ENCODE peak calls at places on chromosomes 6 and 20, in four cellular contexts. S, J, G and I are unnamed samples.

GRCh38 chr6:137452331-137452894 is 41.8 kb downstream of the OLIG3 start:
- DNase-seq in S (no peak), J (no peak), G (no peak), I (no peak)

GRCh38 chr6:92545861-92546260 is 873.5 kb downstream of the EPHA7 start:
- DNase-seq in S (no peak), J (no peak), G (no peak), I (no peak)

GRCh38 chr6:33700391-33701050 is 11.0 kb downstream of the UQCC2 start:
- DNase-seq in S (peak; percentile 68), J (peak; percentile 59), G (no peak), I (peak; percentile 62)

GRCh38 chr6:76810286-76810685 is 653.0 kb downstream of the HTR1B start:
- DNase-seq in S (no peak), J (no peak), G (no peak), I (no peak)

GRCh38 chr6:15268130-15268908 is 22.4 kb downstream of the JARID2 start:
- DNase-seq in S (peak; percentile 35), J (no peak), G (no peak), I (no peak)

GRCh38 chr6:49736017-49736508 is 8.1 kb downstream of the CRISP3 start:
- DNase-seq in S (no peak), J (no peak), G (no peak), I (no peak)

GRCh38 chr20:38167851-38168760 is 3.0 kb upstream of the TGM2 start:
- DNase-seq in S (peak; percentile 72), J (no peak), G (no peak), I (no peak)

GRCh38 chr6:110337481-110337880 is 20.7 kb downstream of the METTL24 start:
- DNase-seq in S (peak; percentile 33), J (no peak), G (no peak), I (no peak)

GRCh38 chr20:54623923-54624569 is 148.7 kb downstream of the DOK5 start:
- DNase-seq in S (no peak), J (no peak), G (no peak), I (no peak)

GRCh38 chr6:2531426-2532208 is 219.1 kb downstream of the MYLK4 start:
- DNase-seq in S (peak; percentile 83), J (no peak), G (no peak), I (no peak)

GRCh38 chr6:135505222-135505621 is 7.7 kb upstream of the AHI1 start:
- DNase-seq in S (no peak), J (no peak), G (no peak), I (no peak)

GRCh38 chr6:138555294-138555988 is 56.1 kb upstream of the NHSL1 start:
- DNase-seq in S (no peak), J (no peak), G (no peak), I (no peak)

GRCh38 chr20:53926428-53927028 is 143.9 kb downstream of the BCAS1 start:
- DNase-seq in S (peak; percentile 77), J (no peak), G (no peak), I (peak; percentile 22)

GRCh38 chr6:28885149-28885738 is 38.5 kb downstream of the TRIM27 start:
- DNase-seq in S (no peak), J (no peak), G (no peak), I (no peak)

GRCh38 chr6:151058021-151058733 is 181.6 kb upstream of the AKAP12 start:
- DNase-seq in S (no peak), J (no peak), G (no peak), I (no peak)

GRCh38 chr6:101711518-101711917 is 318.0 kb downstream of the GRIK2 start:
- DNase-seq in S (no peak), J (no peak), G (no peak), I (no peak)

GRCh38 chr20:22350624-22351023 is 233.7 kb downstream of the FOXA2 start:
- DNase-seq in S (no peak), J (no peak), G (no peak), I (no peak)

GRCh38 chr6:70312165-70312564 is 9.3 kb upstream of the COL9A1 start:
- DNase-seq in S (peak; percentile 27), J (no peak), G (no peak), I (no peak)

GRCh38 chr20:32037929-32038328 is 14.1 kb upstream of the HCK start:
- DNase-seq in S (peak; percentile 38), J (no peak), G (no peak), I (no peak)

GRCh38 chr20:42024653-42025052 is 406.5 kb upstream of the CHD6 start:
- DNase-seq in S (no peak), J (no peak), G (no peak), I (no peak)

GRCh38 chr20:54167909-54168872 is 5.6 kb downstream of the CYP24A1 start:
- DNase-seq in S (no peak), J (no peak), G (peak; percentile 19), I (no peak)

GRCh38 chr6:147204843-147205311 is 660 bp downstream of the STXBP5 start:
- DNase-seq in S (peak; percentile 2), J (no peak), G (no peak), I (no peak)

GRCh38 chr6:155050311-155050710 is 55.2 kb downstream of the TIAM2 start:
- DNase-seq in S (no peak), J (peak; percentile 27), G (no peak), I (peak; percentile 24)

GRCh38 chr6:166567107-166567506 is 19.4 kb downstream of the RAMACL start:
- DNase-seq in S (peak; percentile 89), J (no peak), G (no peak), I (no peak)

GRCh38 chr6:138970159-138970558 is 17.9 kb downstream of the REPS1 start:
- DNase-seq in S (no peak), J (no peak), G (no peak), I (no peak)

GRCh38 chr20:21125072-21125848 is 622 bp upstream of the KIZ start:
- DNase-seq in S (peak; percentile 65), J (no peak), G (peak; percentile 38), I (no peak)

GRCh38 chr6:47147836-47148344 is 105.8 kb upstream of the ADGRF1 start:
- DNase-seq in S (no peak), J (no peak), G (no peak), I (no peak)

GRCh38 chr6:101516553-101516952 is 123.0 kb downstream of the GRIK2 start:
- DNase-seq in S (no peak), J (no peak), G (no peak), I (no peak)

GRCh38 chr20:37786043-37786442 is 92.2 kb downstream of the CTNNBL1 start:
- DNase-seq in S (no peak), J (no peak), G (no peak), I (no peak)

GRCh38 chr6:101294051-101294638 is 99.4 kb upstream of the GRIK2 start:
- DNase-seq in S (no peak), J (no peak), G (no peak), I (no peak)

GRCh38 chr6:39009476-39009875 is 39.1 kb upstream of the GLP1R start:
- DNase-seq in S (no peak), J (no peak), G (no peak), I (no peak)

GRCh38 chr20:57851786-57852185 is 142.0 kb upstream of the PMEPA1 start:
- DNase-seq in S (no peak), J (no peak), G (no peak), I (no peak)